ENCODE peak calls at places on chromosomes 3 and 15, in ten cellular contexts. Q, D, C, F, K, H, W, S, B and V are unnamed samples. For H3K4me1, the result is how much of the 10 kb centered on the place peaks cover.

GRCh38 chr3:98763076-98763475 is at the start of gene ST3GAL6:
- DNase-seq in Q (no peak), D (no peak), C (peak), F (peak), K (no peak), H (no peak), W (no peak), S (peak), B (peak), V (peak)

GRCh38 chr3:10757821-10758130 is 58.3 kb upstream of the SLC6A11 start:
- DNase-seq in Q (no peak), D (no peak), C (no peak), F (no peak), K (no peak), H (no peak), W (no peak), S (no peak), B (no peak), V (no peak)

GRCh38 chr15:29124581-29125381 is 144.8 kb downstream of the NSMCE3 start:
- DNase-seq in Q (no peak), D (no peak), C (peak), F (no peak), K (no peak), H (peak), W (peak), S (no peak), B (no peak), V (no peak)

GRCh38 chr3:77906102-77906709 is 866.3 kb downstream of the ROBO2 start:
- DNase-seq in Q (no peak), D (no peak), C (no peak), F (no peak), K (no peak), H (no peak), W (no peak), S (no peak), B (no peak), V (no peak)

GRCh38 chr3:194325424-194326165 is 25.5 kb downstream of the CPN2 start:
- DNase-seq in Q (no peak), D (no peak), C (no peak), F (no peak), K (no peak), H (no peak), W (no peak), S (no peak), B (no peak), V (no peak)

GRCh38 chr15:81016253-81017068 is 15.7 kb downstream of the TLNRD1 start:
- DNase-seq in Q (no peak), D (no peak), C (no peak), F (no peak), K (no peak), H (no peak), W (no peak), S (peak), B (no peak), V (no peak)

GRCh38 chr3:16174389-16174788 is at the start of gene GALNT15:
- DNase-seq in Q (peak), D (no peak), C (peak), F (peak), K (no peak), H (peak), W (peak), S (peak), B (peak), V (peak)

GRCh38 chr3:194181612-194182011 is 45.7 kb downstream of the HES1 start:
- DNase-seq in Q (no peak), D (no peak), C (no peak), F (no peak), K (no peak), H (no peak), W (no peak), S (no peak), B (no peak), V (no peak)

GRCh38 chr15:40150163-40150925 is 10.5 kb upstream of the BUB1B start:
- DNase-seq in Q (no peak), D (no peak), C (no peak), F (no peak), K (no peak), H (peak), W (no peak), S (peak), B (no peak), V (no peak)

GRCh38 chr3:185989511-185989910 is 51.7 kb upstream of the TRA2B start:
- DNase-seq in Q (no peak), D (no peak), C (no peak), F (no peak), K (no peak), H (no peak), W (no peak), S (no peak), B (no peak), V (no peak)

GRCh38 chr3:189990826-189991225 is 129.9 kb downstream of the P3H2 start:
- DNase-seq in Q (no peak), D (no peak), C (no peak), F (no peak), K (no peak), H (no peak), W (no peak), S (no peak), B (no peak), V (no peak)

GRCh38 chr3:58308728-58309127 is 2.4 kb downstream of the HTD2 start:
- DNase-seq in Q (no peak), D (no peak), C (no peak), F (no peak), K (no peak), H (no peak), W (no peak), S (no peak), B (no peak), V (peak)

GRCh38 chr15:44193651-44194396 is 1.2 kb downstream of the FRMD5 start:
- DNase-seq in Q (no peak), D (no peak), C (no peak), F (no peak), K (no peak), H (no peak), W (no peak), S (no peak), B (no peak), V (no peak)
- H3K4me3 ChIP-seq in Q (peak), D (no peak), C (peak), F (peak), K (peak), H (peak), W (peak), S (peak), B (peak), V (peak)

DNA sequence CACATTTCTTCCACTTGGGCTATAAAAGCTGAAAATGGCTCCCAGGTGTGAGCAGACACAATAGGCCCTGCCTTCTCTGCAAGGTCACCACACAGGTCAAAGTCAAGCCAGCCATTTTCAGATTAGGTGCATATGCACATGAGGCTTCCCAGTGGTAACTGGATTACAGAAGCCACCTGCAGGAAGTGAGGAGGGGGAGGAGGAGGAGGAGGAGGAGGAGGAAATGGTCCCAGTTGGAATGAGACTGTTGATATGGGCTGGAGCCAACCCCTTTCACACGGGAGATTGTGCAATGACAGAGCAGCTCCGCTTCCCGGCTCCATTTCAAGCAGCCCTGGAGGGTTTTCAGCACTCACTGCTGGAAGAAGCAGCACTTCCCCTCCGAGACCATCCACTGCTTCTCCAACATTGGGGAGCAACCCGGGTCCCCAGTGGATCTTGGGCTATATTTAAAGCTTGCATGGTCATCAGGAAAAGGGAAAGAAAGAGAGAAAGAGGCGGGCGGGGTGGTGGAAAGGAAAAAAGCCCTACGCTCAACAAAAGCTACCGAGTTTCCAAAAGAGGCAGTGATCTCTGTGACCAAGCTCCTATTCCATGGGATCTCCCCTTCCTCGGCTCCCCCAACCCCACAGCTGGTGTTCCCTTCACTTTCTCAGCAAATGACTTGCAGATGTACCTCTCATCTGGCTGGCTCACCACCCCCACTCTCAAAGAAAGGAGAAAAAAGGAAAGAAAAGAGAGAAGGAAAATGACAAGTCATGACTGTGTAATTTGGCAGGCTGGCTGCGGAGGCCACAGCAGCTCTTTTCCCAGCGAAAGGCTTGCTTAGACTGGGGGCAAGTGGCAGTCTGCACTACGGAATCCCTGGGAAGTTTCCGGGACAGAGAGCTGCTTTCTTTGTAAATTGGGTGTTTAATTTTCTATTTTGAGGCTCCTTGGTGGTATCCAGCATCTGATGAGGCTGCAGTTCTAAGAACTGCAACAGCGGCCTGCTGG is 58.3 kb downstream of the LRIG1 start:
- DNase-seq in Q (peak), D (no peak), C (peak), F (peak), K (no peak), H (peak), W (peak), S (peak), B (peak), V (peak)
- H3K4me1 ChIP-seq in Q (under half), D (under half), C (under half), F (under half), K (under half), H (half or more), W (half or more), S (under half), B (under half), V (under half)

GRCh38 chr15:31483924-31484368 is 157.3 kb downstream of the KLF13 start:
- DNase-seq in Q (no peak), D (peak), C (no peak), F (no peak), K (no peak), H (no peak), W (no peak), S (no peak), B (no peak), V (no peak)

GRCh38 chr15:31482122-31482922 is 155.7 kb downstream of the KLF13 start:
- DNase-seq in Q (peak), D (no peak), C (peak), F (no peak), K (no peak), H (no peak), W (no peak), S (no peak), B (no peak), V (no peak)

GRCh38 chr15:31484369-31484951 is 157.8 kb downstream of the KLF13 start:
- DNase-seq in Q (no peak), D (no peak), C (no peak), F (no peak), K (no peak), H (no peak), W (no peak), S (no peak), B (no peak), V (peak)

GRCh38 chr15:31484986-31485385 is 158.4 kb downstream of the KLF13 start:
- DNase-seq in Q (no peak), D (no peak), C (no peak), F (no peak), K (no peak), H (no peak), W (no peak), S (no peak), B (no peak), V (no peak)

DNA sequence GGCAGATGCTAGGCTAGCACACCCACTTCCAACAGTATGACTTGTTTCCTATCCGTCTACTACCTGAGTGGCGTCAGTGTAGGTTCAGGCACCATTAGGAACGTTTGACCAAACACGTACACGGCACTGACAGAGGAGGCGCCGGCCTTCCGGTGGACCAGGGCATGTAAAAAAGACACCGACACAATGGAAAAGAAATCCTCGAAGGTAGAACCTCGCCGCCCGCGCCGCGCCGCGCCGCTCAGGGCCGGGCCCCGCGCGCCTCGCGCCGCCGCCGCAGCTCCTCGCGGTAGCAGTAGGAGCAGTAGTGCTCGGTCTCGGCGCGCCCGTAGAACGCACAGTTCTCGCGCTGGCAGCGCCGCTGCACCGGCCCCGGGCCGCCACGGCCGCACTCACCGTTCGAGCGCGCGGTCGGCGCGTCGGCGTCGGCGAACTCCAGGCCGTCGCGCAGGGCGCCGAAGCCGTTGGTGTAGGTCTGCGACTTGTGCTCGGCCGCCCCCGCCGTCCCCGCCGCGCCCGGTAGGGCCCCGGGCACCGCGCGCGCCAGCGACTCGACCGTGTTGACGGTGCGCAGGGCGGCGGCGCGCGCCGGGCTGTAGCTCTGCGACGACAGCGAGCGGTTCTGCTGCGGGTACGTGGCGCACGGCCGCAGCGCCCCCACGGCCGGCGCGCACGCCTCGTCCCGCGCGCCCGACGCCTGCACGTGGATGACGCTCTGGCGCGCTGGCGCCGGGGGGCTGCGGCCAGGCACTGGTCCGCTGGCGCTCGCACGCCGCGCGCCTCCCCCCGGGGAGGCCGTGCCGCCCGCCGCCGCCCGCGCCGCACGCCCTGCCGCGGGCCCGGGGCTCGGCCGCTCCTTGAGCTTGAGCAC is 156.7 kb downstream of the KLF13 start:
- DNase-seq in Q (peak), D (peak), C (no peak), F (no peak), K (no peak), H (no peak), W (no peak), S (no peak), B (no peak), V (no peak)
- H3K4me3 ChIP-seq in Q (peak), D (peak), C (no peak), F (peak), K (peak), H (peak), W (peak), S (peak), B (peak), V (no peak)

GRCh38 chr15:66253296-66253642 is 281 bp downstream of the MEGF11 start:
- DNase-seq in Q (no peak), D (no peak), C (no peak), F (no peak), K (no peak), H (no peak), W (no peak), S (no peak), B (no peak), V (no peak)

GRCh38 chr15:66253643-66254363 is at the start of gene MEGF11:
- DNase-seq in Q (peak), D (no peak), C (peak), F (no peak), K (no peak), H (no peak), W (peak), S (no peak), B (peak), V (no peak)

GRCh38 chr15:66254364-66255292 is 1.1 kb upstream of the MEGF11 start:
- DNase-seq in Q (no peak), D (no peak), C (no peak), F (no peak), K (no peak), H (no peak), W (no peak), S (no peak), B (no peak), V (no peak)

GRCh38 chr15:66256692-66257091 is 3.1 kb upstream of the MEGF11 start:
- DNase-seq in Q (no peak), D (no peak), C (no peak), F (no peak), K (no peak), H (no peak), W (no peak), S (no peak), B (no peak), V (no peak)

DNA sequence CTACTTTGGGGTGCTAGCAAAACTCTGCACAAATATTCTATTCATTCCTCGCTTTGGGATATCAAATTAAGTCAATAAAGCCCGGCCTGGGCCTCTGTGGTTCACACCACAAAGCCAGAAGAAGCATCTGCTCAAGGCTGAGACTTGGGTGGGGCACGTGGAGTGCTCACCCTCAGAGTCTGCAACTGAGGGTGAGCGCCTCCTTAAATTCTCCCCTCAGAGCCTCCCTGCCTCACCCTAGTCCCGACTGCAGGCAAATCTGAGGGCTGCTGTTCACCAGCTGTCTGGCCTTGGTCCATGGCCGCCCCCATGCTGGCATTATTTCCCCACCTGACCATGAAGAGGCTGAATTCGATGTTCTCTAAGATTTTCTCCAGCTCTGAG is 1.7 kb upstream of the MEGF11 start:
- DNase-seq in Q (no peak), D (no peak), C (no peak), F (no peak), K (no peak), H (no peak), W (no peak), S (no peak), B (no peak), V (no peak)
- H3K4me1 ChIP-seq in Q (under half), D (under half), C (under half), F (under half), K (under half), H (under half), W (under half), S (under half), B (under half), V (under half)

GRCh38 chr3:48446043-48446424 is 503 bp upstream of the ATRIP start:
- DNase-seq in Q (no peak), D (no peak), C (no peak), F (no peak), K (no peak), H (no peak), W (no peak), S (no peak), B (no peak), V (no peak)

GRCh38 chr3:48445277-48445882 is 1.2 kb upstream of the ATRIP start:
- DNase-seq in Q (no peak), D (no peak), C (no peak), F (peak), K (no peak), H (no peak), W (no peak), S (no peak), B (no peak), V (no peak)

GRCh38 chr3:48440590-48440958 is 517 bp downstream of the TMA7 start:
- DNase-seq in Q (peak), D (peak), C (no peak), F (no peak), K (no peak), H (no peak), W (no peak), S (no peak), B (no peak), V (no peak)

GRCh38 chr3:48439820-48440589 is at the start of the genes CCDC51 and TMA7:
- DNase-seq in Q (peak), D (peak), C (peak), F (peak), K (peak), H (peak), W (peak), S (peak), B (peak), V (peak)

GRCh38 chr3:48441940-48442339 is 1.9 kb downstream of the TMA7 start:
- DNase-seq in Q (no peak), D (no peak), C (no peak), F (no peak), K (no peak), H (no peak), W (no peak), S (no peak), B (no peak), V (no peak)
- H3K4me3 ChIP-seq in Q (no peak), D (no peak), C (no peak), F (no peak), K (no peak), H (no peak), W (peak), S (no peak), B (peak), V (no peak)

DNA sequence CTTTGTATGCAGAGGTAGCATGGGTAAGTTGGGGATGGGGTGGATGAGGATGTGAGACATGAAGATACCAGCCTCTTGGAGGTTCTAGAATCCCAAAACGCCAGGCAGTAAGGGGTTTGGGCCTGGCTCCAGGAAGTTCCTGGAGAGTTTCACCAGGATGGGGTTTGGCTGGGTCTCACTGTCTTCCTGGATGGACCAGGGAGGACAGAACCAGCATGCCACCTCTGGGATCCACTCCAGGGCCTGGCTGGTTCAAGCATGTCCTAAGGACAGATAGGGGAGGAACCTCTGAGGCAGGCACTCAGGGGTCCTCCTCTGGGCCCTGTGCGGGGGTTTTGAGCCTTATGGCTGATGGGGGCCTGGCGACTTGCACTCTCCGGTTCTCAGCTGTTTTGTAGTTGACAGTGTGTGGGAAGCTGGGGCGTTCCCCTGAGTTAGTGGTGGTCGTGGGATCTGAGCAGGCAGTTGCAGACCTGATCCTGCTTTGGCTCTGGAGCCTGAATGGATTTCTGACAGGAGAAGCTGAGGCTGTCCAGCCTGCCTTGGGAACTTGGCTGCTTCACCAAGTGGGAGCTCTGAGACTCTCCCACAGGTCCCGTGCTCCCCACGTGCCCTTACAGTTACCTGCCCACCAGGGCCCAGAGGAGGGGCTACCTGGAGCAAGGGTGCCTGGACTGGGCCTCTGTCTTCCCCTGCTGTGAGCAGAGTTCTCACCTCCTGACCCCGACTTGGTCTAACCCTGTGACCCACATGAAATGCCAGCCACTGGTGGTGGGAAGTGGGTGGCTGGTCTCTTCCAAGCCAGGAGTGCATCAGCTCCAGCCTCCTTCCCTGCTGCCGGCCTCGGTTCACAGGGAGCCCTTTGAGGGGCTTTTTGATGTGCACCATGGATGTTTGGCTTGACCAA is 128.4 kb downstream of the EEFSEC start:
- DNase-seq in Q (no peak), D (no peak), C (no peak), F (peak), K (no peak), H (no peak), W (no peak), S (no peak), B (no peak), V (peak)
- H3K4me1 ChIP-seq in Q (under half), D (under half), C (under half), F (under half), K (under half), H (under half), W (half or more), S (under half), B (under half), V (under half)

GRCh38 chr3:65314265-65314664 is 626.5 kb upstream of the ADAMTS9 start:
- DNase-seq in Q (no peak), D (no peak), C (no peak), F (no peak), K (no peak), H (no peak), W (no peak), S (no peak), B (no peak), V (no peak)
- H3K4me3 ChIP-seq in Q (no peak), D (no peak), C (no peak), F (no peak), K (no peak), H (no peak), W (no peak), S (no peak), B (no peak), V (no peak)